ENCODE peak calls at places on chromosomes 2 and 18, in nine cellular contexts. A, B, D, U, E, N, W, J and O are unnamed samples.

GRCh38 chr2:162261032-162261945 is 18.0 kb upstream of the FAP start:
- DNase-seq in W (peak; percentile 5), N (peak; percentile 86), J (peak; percentile 89), B (peak; percentile 93), D (no peak), E (no peak), U (no peak), A (peak; percentile 72), O (peak; percentile 36)

GRCh38 chr2:129801575-129801974 is 177.9 kb upstream of the RAB6C start:
- DNase-seq in J (peak; percentile 63), U (no peak), W (no peak), N (no peak), E (no peak), B (no peak), D (no peak), A (no peak), O (no peak)

GRCh38 chr18:41128545-41128944 is 826.5 kb upstream of the PIK3C3 start:
- DNase-seq in D (no peak), U (no peak), A (peak; percentile 60), W (no peak), J (peak; percentile 90), B (no peak), E (no peak), N (no peak), O (no peak)

GRCh38 chr2:45964945-45965344 is 313.5 kb downstream of the PRKCE start:
- DNase-seq in W (no peak), A (no peak), J (no peak), D (no peak), U (no peak), B (no peak), N (no peak), E (no peak), O (no peak)

GRCh38 chr2:64485961-64486360 is 32.0 kb downstream of the LGALSL start:
- DNase-seq in U (no peak), B (no peak), E (no peak), J (peak; percentile 77), D (no peak), A (no peak), N (no peak), W (no peak), O (no peak)

GRCh38 chr2:181231886-181232644 is 225.1 kb upstream of the ITGA4 start:
- DNase-seq in N (peak; percentile 46), U (no peak), W (no peak), E (no peak), J (no peak), D (peak; percentile 68), B (no peak), A (no peak), O (peak; percentile 54)

GRCh38 chr18:12639990-12640880 is 17.7 kb downstream of the SPIRE1 start:
- DNase-seq in N (peak; percentile 89), J (peak; percentile 90), U (no peak), B (no peak), E (no peak), W (no peak), D (no peak), A (peak; percentile 77), O (no peak)

GRCh38 chr2:64049633-64050220 is 30.5 kb upstream of the VPS54 start:
- DNase-seq in E (peak; percentile 55), A (peak; percentile 64), W (peak; percentile 59), U (peak; percentile 61), D (peak; percentile 75), B (peak; percentile 84), J (peak; percentile 70), N (peak; percentile 74), O (peak; percentile 51)

GRCh38 chr2:8361930-8362329 is 319.9 kb upstream of the ID2 start:
- DNase-seq in U (no peak), N (no peak), B (no peak), A (no peak), E (no peak), W (no peak), J (no peak), D (no peak), O (no peak)

GRCh38 chr18:9081940-9082339 is 20.6 kb upstream of the NDUFV2 start:
- DNase-seq in J (no peak), N (no peak), D (no peak), U (no peak), B (no peak), E (no peak), W (no peak), A (no peak), O (no peak)

GRCh38 chr2:233380132-233381012 is 26.1 kb downstream of the DGKD start:
- DNase-seq in B (no peak), A (peak; percentile 59), W (no peak), D (no peak), E (no peak), J (no peak), U (no peak), N (no peak), O (no peak)

GRCh38 chr18:50089702-50090101 is 105.2 kb downstream of the MYO5B start:
- DNase-seq in B (no peak), W (no peak), N (no peak), D (no peak), A (no peak), E (no peak), U (no peak), J (no peak), O (no peak)

GRCh38 chr18:21463718-21464117 is 136.8 kb downstream of the ESCO1 start:
- DNase-seq in E (no peak), U (no peak), W (no peak), B (no peak), D (no peak), A (no peak), J (no peak), N (no peak), O (no peak)

GRCh38 chr2:75002007-75002406 is 43.6 kb downstream of the POLE4 start:
- DNase-seq in U (no peak), A (peak; percentile 95), J (peak; percentile 86), D (no peak), B (no peak), W (no peak), N (no peak), E (no peak), O (no peak)

GRCh38 chr2:98464772-98465310 is 20.2 kb downstream of the INPP4A start:
- DNase-seq in U (no peak), N (no peak), D (no peak), J (no peak), B (peak; percentile 97), A (no peak), E (no peak), W (no peak), O (no peak)

GRCh38 chr18:23069481-23069880 is 65.8 kb upstream of the CABLES1 start:
- DNase-seq in A (no peak), E (no peak), D (no peak), U (peak; percentile 0), N (no peak), W (no peak), B (no peak), J (no peak), O (no peak)

GRCh38 chr2:235070063-235070706 is 118.4 kb downstream of the SH3BP4 start:
- DNase-seq in B (no peak), J (peak; percentile 84), E (no peak), N (no peak), U (no peak), W (no peak), A (no peak), D (no peak), O (no peak)

GRCh38 chr18:75378674-75379315 is 48.7 kb downstream of the SMIM21 start:
- DNase-seq in D (no peak), E (no peak), W (no peak), U (no peak), J (no peak), A (no peak), N (no peak), B (no peak), O (no peak)

GRCh38 chr2:160561551-160562280 is 68.1 kb upstream of the RBMS1 start:
- DNase-seq in B (no peak), U (no peak), D (no peak), J (peak; percentile 98), E (no peak), N (peak; percentile 39), A (peak; percentile 71), W (no peak), O (no peak)